ENCODE peak calls at places on chromosomes 2 and 18, in ten cellular contexts. V is substantia nigra; S is NCI-H1694; C is MV-4-11; N is EL; A is chondrocyte; Y is frontal cortex; W is mesendoderm; H is left kidney; P is activated CD4-positive, CD25-positive, alpha-beta regulatory T cell. L is an unnamed sample.

GRCh38 chr2:63861220-63861822 is 19.6 kb downstream of the UGP2 start:
- DNase-seq in N (peak; percentile 47), V (peak; percentile 15), P (peak; percentile 43), Y (peak; percentile 18), S (peak; percentile 45), A (no peak), C (peak; percentile 65), W (peak; percentile 81), H (peak; percentile 72), L (peak; percentile 76)

GRCh38 chr2:54949431-54949830 is 100.8 kb downstream of the RTN4 start:
- DNase-seq in H (no peak), W (no peak), P (no peak), C (no peak), S (no peak), N (peak; percentile 36), Y (no peak), A (no peak), V (no peak), L (no peak)

GRCh38 chr18:77061291-77061945 is 71.2 kb downstream of the MBP start:
- DNase-seq in N (peak; percentile 15), Y (no peak), S (no peak), H (no peak), P (no peak), W (no peak), C (no peak), A (no peak), V (no peak), L (no peak)

GRCh38 chr2:19362652-19363473 is 4.4 kb upstream of the OSR1 start:
- DNase-seq in W (peak; percentile 78), H (peak; percentile 96), P (no peak), S (peak; percentile 89), Y (peak; percentile 71), C (peak; percentile 24), V (peak; percentile 55), N (peak; percentile 91), A (no peak), L (peak; percentile 73)

GRCh38 chr2:182368446-182368845 is 58.4 kb downstream of the PDE1A start:
- DNase-seq in A (no peak), Y (no peak), W (no peak), H (no peak), P (no peak), S (no peak), N (no peak), V (no peak), C (no peak), L (no peak)

GRCh38 chr2:196515041-196515440 is 124.5 kb upstream of the CCDC150 start:
- DNase-seq in W (no peak), A (no peak), Y (no peak), C (no peak), V (peak; percentile 51), H (no peak), S (peak; percentile 48), P (no peak), N (no peak), L (no peak)

GRCh38 chr18:51029378-51029693 is 677 bp upstream of the SMAD4 start:
- DNase-seq in P (no peak), H (no peak), Y (no peak), A (no peak), S (no peak), W (no peak), V (no peak), N (no peak), C (no peak), L (no peak)

GRCh38 chr2:190457256-190457655 is 49.1 kb downstream of the MFSD6 start:
- DNase-seq in S (no peak), W (no peak), Y (no peak), P (no peak), N (no peak), V (no peak), C (no peak), A (no peak), H (no peak), L (no peak)

GRCh38 chr2:83879127-83879526 is 580.0 kb downstream of the SUCLG1 start:
- DNase-seq in H (no peak), A (no peak), V (no peak), W (no peak), P (no peak), S (no peak), N (no peak), C (no peak), Y (no peak), L (no peak)

GRCh38 chr18:74081966-74082365 is 65.7 kb downstream of the FBXO15 start:
- DNase-seq in Y (no peak), C (no peak), H (no peak), P (no peak), N (no peak), V (no peak), A (no peak), S (no peak), W (no peak), L (no peak)

GRCh38 chr2:230216489-230216888 is 3.3 kb downstream of the SP110 start:
- DNase-seq in A (no peak), P (no peak), V (no peak), N (no peak), W (no peak), H (no peak), Y (no peak), C (peak; percentile 34), S (no peak), L (peak; percentile 0)

GRCh38 chr2:102155131-102155702 is 12.7 kb downstream of the IL1R1 start:
- DNase-seq in N (no peak), H (no peak), Y (no peak), S (no peak), A (no peak), P (no peak), V (no peak), C (no peak), W (no peak), L (no peak)

GRCh38 chr2:191171708-191172355 is 21.0 kb upstream of the STAT4 start:
- DNase-seq in V (no peak), C (no peak), A (no peak), H (no peak), P (no peak), Y (no peak), S (no peak), W (peak; percentile 39), N (peak; percentile 97), L (no peak)